ENCODE peak calls at places on chromosomes 11 and 22, in ten cellular contexts. H, S, T, J, W, R, V, M, F and O are unnamed samples.

GRCh38 chr11:9651899-9652748 is 11.8 kb upstream of the SWAP70 start:
- DNase-seq in F (no peak), H (no peak), J (no peak), W (no peak), M (no peak), S (no peak), T (no peak), V (no peak), R (no peak), O (no peak)

GRCh38 chr22:46762238-46763050 is at the start of gene TBC1D22A:
- DNase-seq in W (peak; percentile 95), S (peak; percentile 94), V (peak; percentile 91), T (peak; percentile 97), H (peak; percentile 92), F (peak; percentile 93), M (peak; percentile 93), J (peak; percentile 97), R (peak; percentile 92), O (peak; percentile 95)

GRCh38 chr11:14136561-14136960 is 174.0 kb downstream of the SPON1 start:
- DNase-seq in W (no peak), H (no peak), R (peak; percentile 27), F (no peak), V (no peak), J (no peak), T (no peak), S (no peak), M (no peak), O (no peak)

GRCh38 chr11:107457205-107457557 is 444 bp downstream of the CWF19L2 start:
- DNase-seq in T (peak; percentile 16), J (peak; percentile 17), S (no peak), R (no peak), H (no peak), M (no peak), F (no peak), W (no peak), V (peak; percentile 2), O (peak; percentile 21)

GRCh38 chr11:105456950-105457349 is 152.9 kb upstream of the GRIA4 start:
- DNase-seq in M (no peak), H (no peak), J (no peak), V (no peak), R (no peak), F (no peak), S (no peak), W (no peak), T (no peak), O (no peak)

GRCh38 chr22:36010913-36011312 is 17.7 kb downstream of the RBFOX2 start:
- DNase-seq in M (no peak), V (peak; percentile 88), T (no peak), W (no peak), S (no peak), H (no peak), F (no peak), R (peak; percentile 80), J (no peak), O (no peak)

GRCh38 chr22:30720263-30720837 is 25.7 kb downstream of the OSBP2 start:
- DNase-seq in W (no peak), T (no peak), J (no peak), R (no peak), F (no peak), H (no peak), M (no peak), S (no peak), V (no peak), O (no peak)

GRCh38 chr22:24146791-24147353 is 34.4 kb upstream of the SUSD2 start:
- DNase-seq in W (no peak), H (no peak), S (peak; percentile 60), F (no peak), V (peak; percentile 72), T (no peak), J (peak; percentile 67), M (peak; percentile 79), R (peak; percentile 86), O (no peak)

GRCh38 chr11:11972148-11972547 is 36.3 kb downstream of the DKK3 start:
- DNase-seq in J (no peak), W (no peak), T (no peak), V (no peak), S (no peak), F (no peak), R (no peak), H (no peak), M (no peak), O (no peak)

GRCh38 chr11:102451693-102452460 is 688 bp downstream of the TMEM123 start:
- DNase-seq in V (peak; percentile 63), W (peak; percentile 78), H (peak; percentile 48), T (peak; percentile 81), R (peak; percentile 42), M (peak; percentile 49), F (peak; percentile 82), S (peak; percentile 74), J (peak; percentile 87), O (peak; percentile 88)

GRCh38 chr11:44564653-44565007 is 833 bp upstream of the CD82 start:
- DNase-seq in W (no peak), V (peak; percentile 85), F (no peak), R (peak; percentile 88), J (peak; percentile 79), T (no peak), M (no peak), S (peak; percentile 87), H (no peak), O (peak; percentile 8)

GRCh38 chr11:96054870-96055705 is 131.2 kb upstream of the MTMR2 start:
- DNase-seq in J (no peak), R (peak; percentile 46), M (no peak), F (peak; percentile 37), S (no peak), V (peak; percentile 66), T (no peak), H (no peak), W (no peak), O (no peak)

GRCh38 chr11:65213322-65214211 is 31.8 kb downstream of the CAPN1 start:
- DNase-seq in V (peak; percentile 68), T (no peak), F (no peak), H (no peak), J (no peak), R (no peak), M (no peak), W (no peak), S (no peak), O (peak; percentile 43)

GRCh38 chr11:111702623-111703022 is 63.6 kb downstream of the PPP2R1B start:
- DNase-seq in M (no peak), H (no peak), R (no peak), S (no peak), F (no peak), T (no peak), V (no peak), J (no peak), W (no peak), O (no peak)

GRCh38 chr22:37415210-37415609 is 12.1 kb downstream of the ELFN2 start:
- DNase-seq in W (no peak), R (no peak), J (no peak), S (no peak), M (no peak), F (no peak), T (no peak), V (no peak), H (no peak), O (no peak)